ENCODE peak calls at places on chromosomes 11 and 22, in four cellular contexts. I is cardiac muscle cell, Z is neuronal stem cell, M is psoas muscle. F is an unnamed sample.

GRCh38 chr11:11502303-11502828 is 119.4 kb downstream of the GALNT18 start:
- DNase-seq in Z (no peak), I (no peak), M (no peak), F (no peak)

GRCh38 chr11:130156108-130157022 is 3.2 kb upstream of the ST14 start:
- DNase-seq in M (no peak), Z (no peak), I (peak; percentile 35), F (no peak)

GRCh38 chr22:46105494-46106278 is 44.6 kb upstream of the PPARA start:
- DNase-seq in I (peak; percentile 89), Z (no peak), M (peak; percentile 73), F (peak; percentile 88)

GRCh38 chr11:44530413-44531115 is 34.9 kb upstream of the CD82 start:
- DNase-seq in Z (no peak), M (no peak), I (peak; percentile 75), F (no peak)

GRCh38 chr11:134920851-134921608 is 509.0 kb upstream of the B3GAT1 start:
- DNase-seq in Z (no peak), I (no peak), M (no peak), F (no peak)

GRCh38 chr11:26621147-26621546 is 49.1 kb upstream of the MUC15 start:
- DNase-seq in M (no peak), Z (no peak), I (peak; percentile 33), F (no peak)

GRCh38 chr11:122604626-122605025 is 50.9 kb upstream of the UBASH3B start:
- DNase-seq in M (no peak), I (no peak), Z (no peak), F (no peak)

GRCh38 chr22:27270818-27271510 is 530.6 kb downstream of the MN1 start:
- DNase-seq in M (no peak), Z (no peak), I (peak; percentile 47), F (no peak)

GRCh38 chr11:120021978-120022377 is 115.9 kb downstream of the TRIM29 start:
- DNase-seq in Z (no peak), I (no peak), M (no peak), F (no peak)

GRCh38 chr11:33692013-33692504 is 8.6 kb downstream of the C11orf91 start:
- DNase-seq in M (peak; percentile 76), Z (no peak), I (peak; percentile 97), F (peak; percentile 64)

GRCh38 chr22:50577987-50578775 is at the start of gene CPT1B:
- DNase-seq in I (peak; percentile 42), Z (no peak), M (peak; percentile 85), F (no peak)

GRCh38 chr22:43477151-43477725 is 65.4 kb downstream of the MPPED1 start:
- DNase-seq in I (no peak), M (no peak), Z (no peak), F (no peak)

GRCh38 chr11:36253238-36253637 is 36.0 kb downstream of the COMMD9 start:
- DNase-seq in Z (no peak), M (no peak), I (no peak), F (no peak)

GRCh38 chr22:30857103-30857502 is 111.5 kb downstream of the MORC2 start:
- DNase-seq in M (no peak), I (no peak), Z (no peak), F (no peak)

GRCh38 chr11:55707029-55707428 is 45.0 kb downstream of the OR4C6 start:
- DNase-seq in M (no peak), I (peak; percentile 40), Z (no peak), F (no peak)

GRCh38 chr11:118998822-118999221 is 884 bp downstream of the CENATAC start:
- DNase-seq in I (peak; percentile 65), M (no peak), Z (no peak), F (no peak)

GRCh38 chr11:22192289-22192641 is 620 bp upstream of the ANO5 start:
- DNase-seq in I (no peak), Z (no peak), M (no peak), F (no peak)

GRCh38 chr22:31927562-31927961 is 16.8 kb upstream of the YWHAH start:
- DNase-seq in I (no peak), Z (no peak), M (no peak), F (no peak)

GRCh38 chr22:45473626-45474237 is 29.0 kb upstream of the FBLN1 start:
- DNase-seq in I (no peak), M (no peak), Z (no peak), F (no peak)

GRCh38 chr11:6129634-6130033 is 22.1 kb downstream of the OR56B4 start:
- DNase-seq in M (no peak), I (no peak), Z (no peak), F (no peak)

GRCh38 chr11:66011785-66012303 is at the start of gene CST6:
- DNase-seq in Z (no peak), M (no peak), I (no peak), F (no peak)

GRCh38 chr11:66012946-66013761 is 1.3 kb downstream of the CST6 start:
- DNase-seq in M (no peak), Z (no peak), I (no peak), F (no peak)

GRCh38 chr11:66015094-66015881 is 3.5 kb downstream of the CST6 start:
- DNase-seq in I (peak; percentile 37), M (peak; percentile 74), Z (no peak), F (no peak)

GRCh38 chr11:66012371-66012945 is 650 bp downstream of the CST6 start:
- DNase-seq in Z (no peak), M (no peak), I (no peak), F (no peak)

GRCh38 chr11:66013762-66014100 is 1.9 kb downstream of the CST6 start:
- DNase-seq in I (no peak), M (no peak), Z (no peak), F (peak; percentile 29)
- H3K4me3 ChIP-seq in I (no peak overlapping the region), M (no peak overlapping the region), Z (no peak overlapping the region), F (no peak overlapping the region)

DNA sequence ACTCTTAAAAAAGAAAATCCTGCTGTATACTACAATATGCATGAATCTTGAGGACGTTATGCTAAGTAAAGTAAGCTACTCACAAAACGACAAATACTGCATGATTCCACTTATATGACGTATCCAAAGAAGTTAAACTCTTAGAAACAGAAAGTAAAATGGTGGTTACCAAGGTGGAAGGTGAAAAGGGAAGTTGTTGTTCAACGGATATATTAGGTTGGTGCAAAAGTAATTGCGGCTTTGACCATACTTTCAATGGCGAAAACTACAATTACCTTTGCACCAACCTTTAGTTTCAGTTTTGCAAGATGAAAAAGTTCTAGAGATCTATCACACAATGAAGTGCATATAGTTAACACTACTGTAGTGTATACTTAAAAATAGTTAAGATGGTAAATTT is 101.8 kb downstream of the FAM168A start:
- DNase-seq in I (no peak), M (no peak), Z (no peak), F (no peak)
- H3K9me3 ChIP-seq in I (no peaks in the 10 kb centered on the region), M (no peaks in the 10 kb centered on the region), Z (peaks cover 27% of the 10 kb centered on the region), F (no peaks in the 10 kb centered on the region)

GRCh38 chr11:87239001-87239400 is 201.3 kb downstream of the TMEM135 start:
- DNase-seq in M (no peak), I (peak; percentile 36), Z (no peak), F (no peak)
- H3K27ac ChIP-seq in M (no peak overlapping the region), I (no peak overlapping the region), Z (no peak overlapping the region), F (no peak overlapping the region)

GRCh38 chr11:93663021-93663420 is 1.5 kb downstream of the CEP295 start:
- DNase-seq in M (no peak), I (no peak), Z (no peak), F (no peak)
- H3K4me3 ChIP-seq in M (no peak overlapping the region), I (no peak overlapping the region), Z (peak overlapping the region; percentile 62), F (no peak overlapping the region)

GRCh38 chr22:47517062-47517461 is 754.6 kb downstream of the TBC1D22A start:
- DNase-seq in M (no peak), I (no peak), Z (no peak), F (no peak)

GRCh38 chr22:47512617-47513016 is 750.2 kb downstream of the TBC1D22A start:
- DNase-seq in M (no peak), I (no peak), Z (no peak), F (no peak)

DNA sequence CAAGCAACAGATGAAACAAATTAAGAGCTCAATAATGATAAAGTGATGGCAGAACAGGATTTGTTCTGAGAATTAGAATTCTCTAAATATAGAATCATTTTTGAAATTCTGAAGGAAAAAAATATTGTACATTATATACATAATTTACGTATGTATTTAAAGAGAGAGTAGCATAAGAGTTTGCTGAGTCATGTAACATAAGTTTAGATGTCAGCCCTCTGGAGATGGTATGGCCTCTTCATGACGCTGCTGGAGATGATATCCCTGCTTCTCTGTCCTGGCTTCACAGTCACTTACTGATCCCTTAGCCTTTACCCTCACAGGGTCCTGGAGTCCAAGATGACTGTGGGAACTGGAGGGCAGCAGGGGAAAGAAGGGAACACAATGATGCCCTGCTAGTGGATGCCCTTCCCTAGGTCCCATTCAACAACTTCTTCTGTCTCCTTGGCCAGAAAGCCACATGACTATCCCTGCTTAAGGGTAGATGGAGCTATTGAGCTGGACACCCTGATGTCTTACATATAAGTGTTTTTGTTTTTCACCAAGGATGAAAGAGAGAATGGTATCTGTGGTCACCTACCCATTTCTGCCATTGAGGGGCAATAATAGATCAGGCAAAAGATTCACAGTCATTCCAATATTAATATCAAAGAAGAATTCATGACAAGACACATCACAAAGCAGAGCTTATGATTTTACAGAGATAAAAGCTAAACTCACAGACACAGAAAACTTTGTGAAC is 753.1 kb downstream of the TBC1D22A start:
- DNase-seq in M (no peak), Z (no peak), I (no peak), F (no peak)
- H3K9me3 ChIP-seq in M (no peaks in the 10 kb centered on the region), Z (no peaks in the 10 kb centered on the region), I (no peaks in the 10 kb centered on the region), F (no peaks in the 10 kb centered on the region)

DNA sequence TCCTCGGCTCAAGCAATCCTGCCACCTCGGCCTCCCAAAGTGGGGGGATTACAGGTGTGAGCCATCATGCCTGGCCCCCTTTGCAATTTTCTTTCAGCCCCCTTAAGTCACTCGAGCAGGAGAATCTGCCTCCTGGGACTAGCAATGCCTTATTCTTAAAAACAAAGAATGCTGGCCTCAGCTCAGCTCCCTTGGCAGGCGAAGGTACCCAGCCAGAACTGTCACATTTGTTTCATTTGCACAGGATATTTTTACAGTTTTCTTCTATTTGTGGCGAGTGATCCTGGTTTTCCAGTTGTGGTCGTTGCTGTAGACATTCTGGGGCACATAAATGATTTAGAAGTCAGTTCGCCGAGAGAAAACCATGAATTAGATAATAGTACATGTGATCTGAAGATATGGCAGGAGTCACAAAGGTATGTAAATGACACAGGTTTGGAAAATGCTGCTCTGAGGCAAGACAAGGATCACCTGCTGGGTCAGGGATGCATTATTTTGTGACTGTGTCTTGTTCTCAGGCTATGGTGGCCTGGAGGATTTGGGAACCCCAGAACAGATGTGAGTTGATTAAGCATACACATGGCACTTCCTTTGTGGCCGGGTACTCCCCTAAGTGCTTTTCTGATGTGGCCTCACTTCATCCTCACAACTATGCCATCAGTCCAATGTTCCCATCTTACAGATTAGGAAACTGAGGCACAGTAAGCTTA is 51.2 kb upstream of the SLC22A12 start:
- DNase-seq in M (no peak), Z (no peak), I (no peak), F (no peak)
- H3K27ac ChIP-seq in M (no peak overlapping the region), Z (no peak overlapping the region), I (no peak overlapping the region), F (no peak overlapping the region)

GRCh38 chr11:133414503-133414902 is 117.8 kb downstream of the OPCML start:
- DNase-seq in M (no peak), I (no peak), Z (no peak), F (no peak)
- H3K4me3 ChIP-seq in M (no peak overlapping the region), I (no peak overlapping the region), Z (no peak overlapping the region), F (no peak overlapping the region)

F was measured in pancreas.